ENCODE peak calls at places on chromosomes 13 and 19, in nine cellular contexts. E is A549, R is NB4, L is breast epithelium, V is stomach, U is body of pancreas, D is prostate gland, F is adrenal gland, P is H1. W is an unnamed sample.

GRCh38 chr19:18531485-18531884 is 9.6 kb upstream of the ELL start:
- DNase-seq in E (no peak), R (no peak), L (no peak), V (no peak), U (no peak), D (no peak), F (no peak), P (no peak), W (no peak)

GRCh38 chr13:40484101-40484800 is 182.2 kb downstream of the FOXO1 start:
- DNase-seq in E (no peak), R (no peak), L (no peak), V (no peak), U (no peak), D (no peak), F (peak), P (no peak), W (no peak)

GRCh38 chr13:36919206-36919832 is 719 bp downstream of the SMAD9 start:
- DNase-seq in E (no peak), R (no peak), L (no peak), V (peak), U (peak), D (peak), F (peak), P (peak), W (no peak)

GRCh38 chr13:78241278-78241919 is 322.8 kb upstream of the EDNRB start:
- DNase-seq in E (peak), R (peak), L (no peak), V (no peak), U (no peak), D (no peak), F (peak), P (peak), W (no peak)

GRCh38 chr13:41019027-41019487 is at the start of gene ELF1:
- DNase-seq in E (peak), R (peak), L (peak), V (peak), U (peak), D (peak), F (peak), P (no peak), W (no peak)

GRCh38 chr19:54905908-54906511 is at the start of gene NCR1:
- DNase-seq in E (no peak), R (peak), L (no peak), V (no peak), U (no peak), D (no peak), F (peak), P (no peak), W (no peak)

GRCh38 chr13:50800091-50800739 is 43.3 kb downstream of the DLEU7 start:
- DNase-seq in E (no peak), R (no peak), L (no peak), V (no peak), U (no peak), D (no peak), F (no peak), P (no peak), W (no peak)

GRCh38 chr13:41833851-41834250 is 127.1 kb downstream of the VWA8 start:
- DNase-seq in E (no peak), R (no peak), L (no peak), V (no peak), U (no peak), D (no peak), F (no peak), P (no peak), W (no peak)

GRCh38 chr19:1004204-1004802 is 4.1 kb downstream of the GRIN3B start:
- DNase-seq in E (no peak), R (no peak), L (no peak), V (no peak), U (no peak), D (no peak), F (no peak), P (no peak), W (no peak)

GRCh38 chr13:76383671-76384461 is 502.3 kb downstream of the KCTD12 start:
- DNase-seq in E (peak), R (no peak), L (peak), V (no peak), U (no peak), D (no peak), F (no peak), P (no peak), W (peak)

GRCh38 chr19:19071897-19072296 is 8.1 kb downstream of the SLC25A42 start:
- DNase-seq in E (no peak), R (no peak), L (no peak), V (no peak), U (no peak), D (no peak), F (no peak), P (no peak), W (no peak)

GRCh38 chr19:41521860-41522555 is 54.0 kb upstream of the CEACAM21 start:
- DNase-seq in E (no peak), R (peak), L (no peak), V (no peak), U (no peak), D (no peak), F (no peak), P (peak), W (peak)

GRCh38 chr19:33400856-33401682 is 27.6 kb downstream of the CEBPG start:
- DNase-seq in E (no peak), R (no peak), L (no peak), V (no peak), U (peak), D (no peak), F (no peak), P (no peak), W (no peak)

GRCh38 chr19:19656451-19657396 is 6.8 kb downstream of the ATP13A1 start:
- DNase-seq in E (no peak), R (no peak), L (no peak), V (no peak), U (no peak), D (no peak), F (no peak), P (no peak), W (no peak)

GRCh38 chr13:113005076-113005865 is 36.3 kb downstream of the MCF2L start:
- DNase-seq in E (no peak), R (no peak), L (no peak), V (no peak), U (no peak), D (no peak), F (no peak), P (no peak), W (no peak)
- TF ChIP-seq POLR2A in E (no peak), R (no peak), L (no peak), V (no peak), U (no peak), D (no peak), F (no peak), P (no peak), W (no peak)

DNA sequence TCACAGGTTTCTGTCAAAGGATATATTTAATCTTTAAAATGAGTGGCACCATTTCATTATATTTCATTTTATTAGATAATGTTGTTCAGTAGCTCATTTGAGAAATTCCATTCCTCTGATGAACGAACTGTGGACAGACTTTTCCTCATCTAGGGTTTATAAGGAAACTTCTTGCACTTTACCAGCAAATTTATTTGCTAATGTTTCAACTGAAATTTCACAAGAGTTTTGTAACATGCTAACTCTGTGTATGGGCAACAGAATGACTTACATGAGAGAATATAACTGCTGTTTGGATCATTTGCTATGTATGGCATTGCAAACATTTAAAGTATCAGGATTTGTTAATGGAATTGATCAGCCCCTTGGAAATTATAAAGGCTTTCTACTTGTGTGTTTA is 3.7 kb upstream of the IRS2 start:
- DNase-seq in E (no peak), R (peak), L (no peak), V (no peak), U (no peak), D (no peak), F (no peak), P (no peak), W (no peak)
- H3K4me3 ChIP-seq in E (no peak), R (peak), L (no peak), V (no peak), U (no peak), D (no peak), F (no peak), P (no peak), W (no peak)

GRCh38 chr19:31356587-31357314 is 7.5 kb upstream of the TSHZ3 start:
- DNase-seq in E (no peak), R (peak), L (no peak), V (no peak), U (peak), D (no peak), F (peak), P (peak), W (peak)
- TF ChIP-seq CTCF in E (no peak), R (peak), L (no peak), V (no peak), U (peak), D (peak), F (peak), P (peak), W (peak)

DNA sequence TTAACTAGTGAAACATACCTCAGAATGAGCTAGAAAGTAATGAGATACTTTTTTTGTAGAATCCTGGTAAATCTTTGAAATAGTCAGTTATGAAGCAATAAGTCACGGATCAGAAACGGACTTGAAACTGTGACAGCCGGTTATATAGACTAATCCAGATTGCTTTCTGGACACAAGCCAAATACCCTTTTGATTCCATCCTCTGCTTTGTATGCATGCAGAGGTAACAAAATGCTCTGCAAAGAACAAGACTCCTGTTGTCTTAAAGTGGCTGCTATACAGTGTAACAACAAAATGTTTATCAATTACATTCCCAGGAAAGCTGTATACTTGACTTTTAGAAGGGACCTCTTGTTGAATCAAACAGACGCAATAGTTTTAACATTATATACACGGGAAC is 66.5 kb upstream of the STARD13 start:
- DNase-seq in E (no peak), R (no peak), L (no peak), V (no peak), U (no peak), D (no peak), F (no peak), P (no peak), W (no peak)
- TF ChIP-seq POLR2A in E (no peak), R (no peak), L (no peak), V (no peak), U (no peak), D (no peak), F (no peak), P (no peak), W (no peak)

DNA sequence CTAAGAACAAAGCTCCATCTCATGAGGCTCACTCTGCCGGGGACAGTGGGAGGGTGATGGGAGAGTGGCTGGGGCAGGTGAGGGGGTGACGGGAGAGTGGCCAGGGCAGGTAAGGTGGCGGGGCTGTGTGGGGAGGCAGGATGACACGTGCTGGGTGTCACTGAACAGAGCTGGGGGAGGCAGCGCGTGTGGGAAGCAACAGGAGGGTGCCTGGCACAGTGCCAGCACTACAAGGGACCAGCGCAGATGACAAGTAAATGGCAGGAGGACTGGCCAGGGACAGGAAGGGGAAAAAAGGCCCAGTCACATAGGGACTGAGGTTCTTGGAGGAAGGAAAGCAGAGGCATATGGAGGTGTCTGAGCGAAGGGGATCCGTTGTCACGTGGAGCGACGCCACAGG is 129.9 kb downstream of the RNF17 start:
- DNase-seq in E (no peak), R (no peak), L (no peak), V (no peak), U (no peak), D (no peak), F (no peak), P (no peak), W (no peak)
- H3K4me3 ChIP-seq in E (no peak), R (no peak), L (no peak), V (no peak), U (no peak), D (no peak), F (no peak), P (no peak), W (no peak)

W was measured in heart left ventricle.